ENCODE peak calls at places on chromosomes 3 and 15, in six cellular contexts. One of them, this sample, is unnamed.

GRCh38 chr15:64854526-64854925 is 12.8 kb downstream of the PLEKHO2 start:
- DNase-seq in AG04449: no peak
- DNase-seq in foreskin fibroblast: peak; percentile 47
- DNase-seq in SK-N-SH: no peak
- DNase-seq in astrocyte of the cerebellum: no peak
- DNase-seq in adrenal gland: no peak
- DNase-seq in this sample: peak; percentile 43

GRCh38 chr15:63466378-63467192 is 37.8 kb upstream of the USP3 start:
- DNase-seq in adrenal gland: no peak
- DNase-seq in astrocyte of the cerebellum: no peak
- DNase-seq in foreskin fibroblast: peak; percentile 76
- DNase-seq in AG04449: no peak
- DNase-seq in SK-N-SH: peak; percentile 72
- DNase-seq in this sample: peak; percentile 61

GRCh38 chr3:14913926-14914776 is 33.2 kb upstream of the NR2C2 start:
- DNase-seq in astrocyte of the cerebellum: no peak
- DNase-seq in SK-N-SH: peak; percentile 76
- DNase-seq in adrenal gland: peak; percentile 50
- DNase-seq in AG04449: no peak
- DNase-seq in foreskin fibroblast: no peak
- DNase-seq in this sample: no peak

GRCh38 chr3:102979682-102980378 is 545.0 kb downstream of the ZPLD1 start:
- DNase-seq in astrocyte of the cerebellum: peak; percentile 99
- DNase-seq in AG04449: peak; percentile 44
- DNase-seq in foreskin fibroblast: peak; percentile 71
- DNase-seq in adrenal gland: peak; percentile 96
- DNase-seq in SK-N-SH: peak; percentile 5
- DNase-seq in this sample: peak; percentile 92

GRCh38 chr3:29525254-29525881 is 244.5 kb downstream of the RBMS3 start:
- DNase-seq in foreskin fibroblast: peak; percentile 59
- DNase-seq in adrenal gland: peak; percentile 84
- DNase-seq in astrocyte of the cerebellum: peak; percentile 31
- DNase-seq in AG04449: no peak
- DNase-seq in SK-N-SH: no peak
- DNase-seq in this sample: peak; percentile 90

GRCh38 chr3:24220859-24221657 is 273.6 kb downstream of the THRB start:
- DNase-seq in AG04449: peak; percentile 89
- DNase-seq in astrocyte of the cerebellum: peak; percentile 92
- DNase-seq in SK-N-SH: no peak
- DNase-seq in foreskin fibroblast: peak; percentile 96
- DNase-seq in adrenal gland: peak; percentile 57
- DNase-seq in this sample: peak; percentile 97

GRCh38 chr3:47961815-47962606 is 54.2 kb downstream of the MAP4 start:
- DNase-seq in astrocyte of the cerebellum: peak; percentile 38
- DNase-seq in foreskin fibroblast: peak; percentile 52
- DNase-seq in adrenal gland: no peak
- DNase-seq in AG04449: no peak
- DNase-seq in SK-N-SH: peak; percentile 51
- DNase-seq in this sample: peak; percentile 41

GRCh38 chr3:169383770-169384169 is 279.7 kb downstream of the MECOM start:
- DNase-seq in adrenal gland: no peak
- DNase-seq in AG04449: no peak
- DNase-seq in astrocyte of the cerebellum: no peak
- DNase-seq in foreskin fibroblast: no peak
- DNase-seq in SK-N-SH: no peak
- DNase-seq in this sample: no peak

GRCh38 chr3:182083112-182083511 is 371.4 kb downstream of the SOX2 start:
- DNase-seq in AG04449: no peak
- DNase-seq in adrenal gland: no peak
- DNase-seq in astrocyte of the cerebellum: peak; percentile 70
- DNase-seq in foreskin fibroblast: peak; percentile 16
- DNase-seq in SK-N-SH: no peak
- DNase-seq in this sample: peak; percentile 19

GRCh38 chr3:25423780-25424179 is 4.3 kb upstream of the RARB start:
- DNase-seq in astrocyte of the cerebellum: peak; percentile 66
- DNase-seq in foreskin fibroblast: peak; percentile 60
- DNase-seq in AG04449: no peak
- DNase-seq in SK-N-SH: no peak
- DNase-seq in adrenal gland: no peak
- DNase-seq in this sample: peak; percentile 62

GRCh38 chr3:65953301-65953812 is 85.4 kb downstream of the MAGI1 start:
- DNase-seq in astrocyte of the cerebellum: no peak
- DNase-seq in adrenal gland: peak; percentile 77
- DNase-seq in AG04449: no peak
- DNase-seq in SK-N-SH: no peak
- DNase-seq in foreskin fibroblast: no peak
- DNase-seq in this sample: no peak

GRCh38 chr15:52236015-52236414 is 44.8 kb upstream of the GNB5 start:
- DNase-seq in AG04449: no peak
- DNase-seq in adrenal gland: no peak
- DNase-seq in SK-N-SH: no peak
- DNase-seq in foreskin fibroblast: peak; percentile 24
- DNase-seq in astrocyte of the cerebellum: no peak
- DNase-seq in this sample: no peak

GRCh38 chr3:49339593-49339946 is 283 bp downstream of the USP4 start:
- DNase-seq in foreskin fibroblast: peak; percentile 38
- DNase-seq in SK-N-SH: peak; percentile 69
- DNase-seq in astrocyte of the cerebellum: no peak
- DNase-seq in adrenal gland: no peak
- DNase-seq in AG04449: no peak
- DNase-seq in this sample: no peak

GRCh38 chr3:152270944-152271343 is 2.2 kb downstream of the MBNL1 start:
- DNase-seq in astrocyte of the cerebellum: no peak
- DNase-seq in AG04449: no peak
- DNase-seq in SK-N-SH: no peak
- DNase-seq in foreskin fibroblast: no peak
- DNase-seq in adrenal gland: no peak
- DNase-seq in this sample: peak; percentile 47

GRCh38 chr3:194095464-194095863 is 40.5 kb upstream of the HES1 start:
- DNase-seq in astrocyte of the cerebellum: no peak
- DNase-seq in SK-N-SH: peak; percentile 39
- DNase-seq in AG04449: no peak
- DNase-seq in adrenal gland: peak; percentile 79
- DNase-seq in foreskin fibroblast: no peak
- DNase-seq in this sample: no peak

GRCh38 chr15:83365370-83365938 is 81.0 kb upstream of the BNC1 start:
- DNase-seq in astrocyte of the cerebellum: no peak
- DNase-seq in AG04449: peak; percentile 49
- DNase-seq in adrenal gland: no peak
- DNase-seq in SK-N-SH: peak; percentile 55
- DNase-seq in foreskin fibroblast: peak; percentile 86
- DNase-seq in this sample: peak; percentile 95

GRCh38 chr15:24039683-24040082 is 352.6 kb upstream of the NDN start:
- DNase-seq in astrocyte of the cerebellum: no peak
- DNase-seq in SK-N-SH: no peak
- DNase-seq in foreskin fibroblast: no peak
- DNase-seq in AG04449: no peak
- DNase-seq in adrenal gland: no peak
- DNase-seq in this sample: no peak
- TF ChIP-seq CTCF in astrocyte of the cerebellum: no peak
- TF ChIP-seq CTCF in SK-N-SH: no peak
- TF ChIP-seq CTCF in foreskin fibroblast: no peak
- TF ChIP-seq CTCF in AG04449: no peak
- TF ChIP-seq CTCF in adrenal gland: no peak
- TF ChIP-seq CTCF in this sample: no peak

GRCh38 chr3:161577662-161578061 is 81.1 kb downstream of the OTOL1 start:
- DNase-seq in foreskin fibroblast: no peak
- DNase-seq in adrenal gland: no peak
- DNase-seq in astrocyte of the cerebellum: no peak
- DNase-seq in AG04449: no peak
- DNase-seq in SK-N-SH: no peak
- DNase-seq in this sample: no peak
- H3K4me3 ChIP-seq in foreskin fibroblast: no peak overlapping the region
- H3K4me3 ChIP-seq in adrenal gland: no peak overlapping the region
- H3K4me3 ChIP-seq in astrocyte of the cerebellum: no peak overlapping the region
- H3K4me3 ChIP-seq in AG04449: no peak overlapping the region
- H3K4me3 ChIP-seq in SK-N-SH: no peak overlapping the region
- H3K4me3 ChIP-seq in this sample: no peak overlapping the region

GRCh38 chr15:79049416-79049815 is 41.2 kb downstream of the RASGRF1 start:
- DNase-seq in SK-N-SH: no peak
- DNase-seq in adrenal gland: no peak
- DNase-seq in foreskin fibroblast: no peak
- DNase-seq in AG04449: no peak
- DNase-seq in astrocyte of the cerebellum: no peak
- DNase-seq in this sample: no peak
- TF ChIP-seq CTCF in SK-N-SH: no peak
- TF ChIP-seq CTCF in adrenal gland: no peak
- TF ChIP-seq CTCF in foreskin fibroblast: no peak
- TF ChIP-seq CTCF in AG04449: no peak
- TF ChIP-seq CTCF in astrocyte of the cerebellum: no peak
- TF ChIP-seq CTCF in this sample: no peak

DNA sequence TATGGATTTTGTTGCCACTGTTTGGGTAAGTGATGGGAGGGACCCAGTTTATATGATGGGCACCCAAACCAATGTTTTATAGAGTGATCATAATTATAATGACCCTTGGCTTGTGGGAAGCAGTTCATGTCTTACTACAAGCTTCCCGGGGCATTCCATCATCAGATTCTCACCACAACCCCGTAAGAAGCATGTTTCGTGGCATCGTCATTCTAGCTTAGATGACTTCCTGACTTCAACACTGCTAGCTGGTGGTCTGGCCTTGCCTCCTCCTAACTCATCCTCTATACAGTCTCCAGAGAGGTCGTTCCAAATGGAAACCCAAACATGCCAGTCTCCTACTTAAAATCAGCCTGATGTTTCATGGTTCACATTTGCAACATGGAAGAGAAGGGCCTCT is 226.9 kb downstream of the ADAMTS9 start:
- DNase-seq in SK-N-SH: no peak
- DNase-seq in astrocyte of the cerebellum: peak; percentile 65
- DNase-seq in adrenal gland: no peak
- DNase-seq in AG04449: peak; percentile 93
- DNase-seq in foreskin fibroblast: peak; percentile 71
- DNase-seq in this sample: peak; percentile 96
- H3K4me3 ChIP-seq in SK-N-SH: no peak overlapping the region
- H3K4me3 ChIP-seq in astrocyte of the cerebellum: no peak overlapping the region
- H3K4me3 ChIP-seq in adrenal gland: no peak overlapping the region
- H3K4me3 ChIP-seq in AG04449: no peak overlapping the region
- H3K4me3 ChIP-seq in foreskin fibroblast: no peak overlapping the region
- H3K4me3 ChIP-seq in this sample: no peak overlapping the region

GRCh38 chr3:165892565-165892964 is 55.3 kb upstream of the BCHE start:
- DNase-seq in adrenal gland: no peak
- DNase-seq in foreskin fibroblast: no peak
- DNase-seq in AG04449: no peak
- DNase-seq in astrocyte of the cerebellum: no peak
- DNase-seq in SK-N-SH: no peak
- DNase-seq in this sample: no peak

DNA sequence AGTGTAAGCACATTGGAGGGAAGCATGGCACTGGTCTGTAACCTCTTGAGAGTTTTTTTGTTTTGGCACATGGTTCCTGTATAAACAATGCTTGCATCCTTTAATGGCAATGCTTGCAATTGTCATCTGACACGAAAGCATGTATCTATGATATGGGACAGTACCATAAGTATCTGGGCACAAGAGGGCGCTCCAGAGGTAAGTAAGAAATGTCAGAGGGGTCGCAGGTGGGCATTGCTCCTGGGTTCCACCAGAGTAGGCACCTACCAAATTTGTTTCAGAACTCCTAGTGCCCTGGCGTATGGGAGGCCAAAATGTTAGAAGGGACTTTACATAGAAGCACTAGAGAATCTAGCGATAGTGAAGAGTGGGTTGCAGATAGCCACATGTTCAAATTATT is 58.7 kb upstream of the BCHE start:
- DNase-seq in adrenal gland: no peak
- DNase-seq in AG04449: no peak
- DNase-seq in astrocyte of the cerebellum: no peak
- DNase-seq in foreskin fibroblast: no peak
- DNase-seq in SK-N-SH: peak; percentile 10
- DNase-seq in this sample: no peak
- TF ChIP-seq CTCF in adrenal gland: no peak
- TF ChIP-seq CTCF in AG04449: no peak
- TF ChIP-seq CTCF in astrocyte of the cerebellum: peak; percentile 37
- TF ChIP-seq CTCF in foreskin fibroblast: no peak
- TF ChIP-seq CTCF in SK-N-SH: peak; percentile 56
- TF ChIP-seq CTCF in this sample: no peak

GRCh38 chr3:11807651-11808050 is 39.0 kb downstream of the TAMM41 start:
- DNase-seq in SK-N-SH: no peak
- DNase-seq in adrenal gland: no peak
- DNase-seq in AG04449: peak; percentile 36
- DNase-seq in astrocyte of the cerebellum: no peak
- DNase-seq in foreskin fibroblast: peak; percentile 65
- DNase-seq in this sample: peak; percentile 87
- H3K4me3 ChIP-seq in SK-N-SH: no peak overlapping the region
- H3K4me3 ChIP-seq in adrenal gland: no peak overlapping the region
- H3K4me3 ChIP-seq in AG04449: no peak overlapping the region
- H3K4me3 ChIP-seq in astrocyte of the cerebellum: no peak overlapping the region
- H3K4me3 ChIP-seq in foreskin fibroblast: no peak overlapping the region
- H3K4me3 ChIP-seq in this sample: no peak overlapping the region

DNA sequence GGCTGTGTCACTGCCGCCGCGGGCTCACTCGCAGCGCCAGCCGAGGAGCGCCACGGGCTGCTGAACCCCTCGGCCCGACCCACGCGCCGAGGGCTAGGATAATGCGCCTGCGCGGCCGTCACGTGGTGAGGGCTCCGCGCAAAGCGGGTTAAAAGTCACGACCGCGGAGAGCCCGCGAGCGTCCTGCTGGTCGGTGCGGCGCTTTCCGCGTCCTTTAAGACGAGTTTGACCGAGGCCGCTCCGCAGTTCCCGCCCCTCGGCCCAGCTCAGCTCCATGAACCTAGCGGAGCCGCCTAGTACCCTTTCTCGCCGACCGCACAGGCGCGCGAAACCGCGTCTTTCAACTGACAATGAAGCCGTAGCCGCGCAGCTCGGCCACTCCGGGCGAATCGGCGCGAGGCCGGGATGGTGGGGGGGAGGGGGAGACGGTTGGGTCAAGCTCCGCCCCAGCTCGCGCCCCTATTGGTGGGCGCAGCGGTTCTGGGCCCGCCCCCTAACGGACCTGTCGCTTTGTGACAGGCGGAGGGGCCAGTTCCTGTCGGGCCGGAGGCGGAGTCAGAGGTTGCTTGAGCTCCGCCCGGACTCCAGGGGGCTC is 636 bp upstream of the STT3B start:
- DNase-seq in SK-N-SH: peak; percentile 98
- DNase-seq in foreskin fibroblast: peak; percentile 100
- DNase-seq in AG04449: peak; percentile 92
- DNase-seq in adrenal gland: peak; percentile 99
- DNase-seq in astrocyte of the cerebellum: peak; percentile 97
- DNase-seq in this sample: peak; percentile 99
- TF ChIP-seq CTCF in SK-N-SH: no peak
- TF ChIP-seq CTCF in foreskin fibroblast: no peak
- TF ChIP-seq CTCF in AG04449: no peak
- TF ChIP-seq CTCF in adrenal gland: peak; percentile 4
- TF ChIP-seq CTCF in astrocyte of the cerebellum: no peak
- TF ChIP-seq CTCF in this sample: peak; percentile 1

GRCh38 chr3:189372205-189372764 is 200.5 kb downstream of the TPRG1 start:
- DNase-seq in adrenal gland: no peak
- DNase-seq in foreskin fibroblast: no peak
- DNase-seq in astrocyte of the cerebellum: no peak
- DNase-seq in AG04449: no peak
- DNase-seq in SK-N-SH: no peak
- DNase-seq in this sample: no peak
- H3K4me3 ChIP-seq in adrenal gland: no peak overlapping the region
- H3K4me3 ChIP-seq in foreskin fibroblast: no peak overlapping the region
- H3K4me3 ChIP-seq in astrocyte of the cerebellum: no peak overlapping the region
- H3K4me3 ChIP-seq in AG04449: no peak overlapping the region
- H3K4me3 ChIP-seq in SK-N-SH: no peak overlapping the region
- H3K4me3 ChIP-seq in this sample: no peak overlapping the region

This sample was measured in AG10803.